ENCODE peak calls at places on chromosomes 1 and 21, in eight cellular contexts. One of them, this sample, is unnamed.
A peak's percentile ranks its signal among the peaks of the same experiment; 100 is the strongest.

GRCh38 chr1:51636191-51636590 is 19.3 kb downstream of the OSBPL9 start:
- DNase-seq in stimulated activated effector memory CD8-positive, alpha-beta T cell treated with anti-CD3 and anti-CD28 coated beads, Interleukin-12 subunit alpha, Interleukin-12 subunit beta, amount 100 ng/mL, for 72 hours: no peak
- DNase-seq in Caco-2: no peak
- DNase-seq in T-cell: no peak
- DNase-seq in cardiac fibroblast: no peak
- DNase-seq in Right ventricle myocardium inferior: no peak
- DNase-seq in IMR-90: no peak
- DNase-seq in aorta: no peak
- DNase-seq in this sample: no peak

GRCh38 chr21:34697826-34698225 is 29.0 kb downstream of the CLIC6 start:
- DNase-seq in Right ventricle myocardium inferior: no peak
- DNase-seq in cardiac fibroblast: no peak
- DNase-seq in aorta: no peak
- DNase-seq in stimulated activated effector memory CD8-positive, alpha-beta T cell treated with anti-CD3 and anti-CD28 coated beads, Interleukin-12 subunit alpha, Interleukin-12 subunit beta, amount 100 ng/mL, for 72 hours: no peak
- DNase-seq in Caco-2: no peak
- DNase-seq in T-cell: no peak
- DNase-seq in IMR-90: no peak
- DNase-seq in this sample: no peak

GRCh38 chr1:226643167-226643566 is 94.6 kb downstream of the STUM start:
- DNase-seq in IMR-90: peak; percentile 81
- DNase-seq in T-cell: peak; percentile 22
- DNase-seq in cardiac fibroblast: peak; percentile 46
- DNase-seq in Caco-2: no peak
- DNase-seq in aorta: peak; percentile 46
- DNase-seq in Right ventricle myocardium inferior: peak; percentile 62
- DNase-seq in stimulated activated effector memory CD8-positive, alpha-beta T cell treated with anti-CD3 and anti-CD28 coated beads, Interleukin-12 subunit alpha, Interleukin-12 subunit beta, amount 100 ng/mL, for 72 hours: peak; percentile 72
- DNase-seq in this sample: peak; percentile 66

GRCh38 chr1:156471496-156472490 is 28.8 kb downstream of the MEF2D start:
- DNase-seq in Right ventricle myocardium inferior: peak; percentile 90
- DNase-seq in Caco-2: peak; percentile 49
- DNase-seq in stimulated activated effector memory CD8-positive, alpha-beta T cell treated with anti-CD3 and anti-CD28 coated beads, Interleukin-12 subunit alpha, Interleukin-12 subunit beta, amount 100 ng/mL, for 72 hours: no peak
- DNase-seq in T-cell: no peak
- DNase-seq in IMR-90: no peak
- DNase-seq in aorta: peak; percentile 88
- DNase-seq in cardiac fibroblast: peak; percentile 63
- DNase-seq in this sample: no peak

GRCh38 chr21:42112857-42113256 is 41.7 kb downstream of the UMODL1 start:
- DNase-seq in IMR-90: peak; percentile 68
- DNase-seq in cardiac fibroblast: peak; percentile 69
- DNase-seq in Right ventricle myocardium inferior: no peak
- DNase-seq in aorta: no peak
- DNase-seq in T-cell: no peak
- DNase-seq in Caco-2: no peak
- DNase-seq in stimulated activated effector memory CD8-positive, alpha-beta T cell treated with anti-CD3 and anti-CD28 coated beads, Interleukin-12 subunit alpha, Interleukin-12 subunit beta, amount 100 ng/mL, for 72 hours: no peak
- DNase-seq in this sample: no peak

GRCh38 chr1:37989381-37989930 is 366 bp downstream of the SF3A3 start:
- DNase-seq in cardiac fibroblast: peak; percentile 22
- DNase-seq in T-cell: peak; percentile 28
- DNase-seq in aorta: peak; percentile 70
- DNase-seq in Caco-2: peak; percentile 26
- DNase-seq in stimulated activated effector memory CD8-positive, alpha-beta T cell treated with anti-CD3 and anti-CD28 coated beads, Interleukin-12 subunit alpha, Interleukin-12 subunit beta, amount 100 ng/mL, for 72 hours: no peak
- DNase-seq in Right ventricle myocardium inferior: no peak
- DNase-seq in IMR-90: peak; percentile 23
- DNase-seq in this sample: peak; percentile 61

GRCh38 chr1:219066631-219067349 is 106.9 kb upstream of the LYPLAL1 start:
- DNase-seq in aorta: no peak
- DNase-seq in IMR-90: peak; percentile 59
- DNase-seq in stimulated activated effector memory CD8-positive, alpha-beta T cell treated with anti-CD3 and anti-CD28 coated beads, Interleukin-12 subunit alpha, Interleukin-12 subunit beta, amount 100 ng/mL, for 72 hours: no peak
- DNase-seq in Caco-2: no peak
- DNase-seq in cardiac fibroblast: peak; percentile 78
- DNase-seq in Right ventricle myocardium inferior: no peak
- DNase-seq in T-cell: no peak
- DNase-seq in this sample: no peak

GRCh38 chr1:117600966-117601365 is 4.9 kb upstream of the TENT5C start:
- DNase-seq in aorta: peak; percentile 59
- DNase-seq in stimulated activated effector memory CD8-positive, alpha-beta T cell treated with anti-CD3 and anti-CD28 coated beads, Interleukin-12 subunit alpha, Interleukin-12 subunit beta, amount 100 ng/mL, for 72 hours: no peak
- DNase-seq in IMR-90: peak; percentile 46
- DNase-seq in Right ventricle myocardium inferior: no peak
- DNase-seq in Caco-2: no peak
- DNase-seq in T-cell: no peak
- DNase-seq in cardiac fibroblast: peak; percentile 90
- DNase-seq in this sample: no peak

GRCh38 chr1:171484760-171485374 is 463 bp upstream of the PRRC2C start:
- DNase-seq in IMR-90: no peak
- DNase-seq in T-cell: no peak
- DNase-seq in stimulated activated effector memory CD8-positive, alpha-beta T cell treated with anti-CD3 and anti-CD28 coated beads, Interleukin-12 subunit alpha, Interleukin-12 subunit beta, amount 100 ng/mL, for 72 hours: no peak
- DNase-seq in aorta: no peak
- DNase-seq in Right ventricle myocardium inferior: no peak
- DNase-seq in cardiac fibroblast: no peak
- DNase-seq in Caco-2: no peak
- DNase-seq in this sample: no peak

GRCh38 chr1:45499415-45499769 is 481 bp downstream of the CCDC163 start:
- DNase-seq in stimulated activated effector memory CD8-positive, alpha-beta T cell treated with anti-CD3 and anti-CD28 coated beads, Interleukin-12 subunit alpha, Interleukin-12 subunit beta, amount 100 ng/mL, for 72 hours: peak; percentile 61
- DNase-seq in aorta: no peak
- DNase-seq in T-cell: no peak
- DNase-seq in cardiac fibroblast: no peak
- DNase-seq in IMR-90: no peak
- DNase-seq in Caco-2: no peak
- DNase-seq in Right ventricle myocardium inferior: no peak
- DNase-seq in this sample: no peak

GRCh38 chr1:171699526-171699925 is 42.3 kb downstream of the VAMP4 start:
- DNase-seq in aorta: no peak
- DNase-seq in Right ventricle myocardium inferior: no peak
- DNase-seq in Caco-2: no peak
- DNase-seq in stimulated activated effector memory CD8-positive, alpha-beta T cell treated with anti-CD3 and anti-CD28 coated beads, Interleukin-12 subunit alpha, Interleukin-12 subunit beta, amount 100 ng/mL, for 72 hours: no peak
- DNase-seq in cardiac fibroblast: no peak
- DNase-seq in T-cell: no peak
- DNase-seq in IMR-90: peak; percentile 2
- DNase-seq in this sample: no peak

GRCh38 chr21:37737497-37737896 is 178.8 kb downstream of the KCNJ6 start:
- DNase-seq in T-cell: no peak
- DNase-seq in cardiac fibroblast: no peak
- DNase-seq in IMR-90: no peak
- DNase-seq in aorta: no peak
- DNase-seq in stimulated activated effector memory CD8-positive, alpha-beta T cell treated with anti-CD3 and anti-CD28 coated beads, Interleukin-12 subunit alpha, Interleukin-12 subunit beta, amount 100 ng/mL, for 72 hours: no peak
- DNase-seq in Right ventricle myocardium inferior: no peak
- DNase-seq in Caco-2: no peak
- DNase-seq in this sample: no peak

GRCh38 chr1:55718758-55719671 is 503.9 kb upstream of the USP24 start:
- DNase-seq in Caco-2: peak; percentile 25
- DNase-seq in T-cell: no peak
- DNase-seq in cardiac fibroblast: peak; percentile 99
- DNase-seq in stimulated activated effector memory CD8-positive, alpha-beta T cell treated with anti-CD3 and anti-CD28 coated beads, Interleukin-12 subunit alpha, Interleukin-12 subunit beta, amount 100 ng/mL, for 72 hours: no peak
- DNase-seq in IMR-90: peak; percentile 100
- DNase-seq in Right ventricle myocardium inferior: no peak
- DNase-seq in aorta: peak; percentile 75
- DNase-seq in this sample: no peak

GRCh38 chr1:100955322-100955721 is 59.4 kb downstream of the SLC30A7 start:
- DNase-seq in IMR-90: peak; percentile 92
- DNase-seq in Caco-2: no peak
- DNase-seq in Right ventricle myocardium inferior: no peak
- DNase-seq in aorta: no peak
- DNase-seq in T-cell: no peak
- DNase-seq in cardiac fibroblast: peak; percentile 71
- DNase-seq in stimulated activated effector memory CD8-positive, alpha-beta T cell treated with anti-CD3 and anti-CD28 coated beads, Interleukin-12 subunit alpha, Interleukin-12 subunit beta, amount 100 ng/mL, for 72 hours: no peak
- DNase-seq in this sample: no peak

GRCh38 chr1:152539901-152540300 is 25.6 kb downstream of the CRCT1 start:
- DNase-seq in aorta: no peak
- DNase-seq in T-cell: no peak
- DNase-seq in cardiac fibroblast: no peak
- DNase-seq in Caco-2: no peak
- DNase-seq in Right ventricle myocardium inferior: no peak
- DNase-seq in stimulated activated effector memory CD8-positive, alpha-beta T cell treated with anti-CD3 and anti-CD28 coated beads, Interleukin-12 subunit alpha, Interleukin-12 subunit beta, amount 100 ng/mL, for 72 hours: no peak
- DNase-seq in IMR-90: no peak
- DNase-seq in this sample: no peak

GRCh38 chr1:16145988-16146887 is 9.6 kb downstream of the EPHA2 start:
- DNase-seq in stimulated activated effector memory CD8-positive, alpha-beta T cell treated with anti-CD3 and anti-CD28 coated beads, Interleukin-12 subunit alpha, Interleukin-12 subunit beta, amount 100 ng/mL, for 72 hours: no peak
- DNase-seq in Caco-2: peak; percentile 91
- DNase-seq in aorta: peak; percentile 86
- DNase-seq in Right ventricle myocardium inferior: peak; percentile 86
- DNase-seq in IMR-90: peak; percentile 92
- DNase-seq in cardiac fibroblast: peak; percentile 92
- DNase-seq in T-cell: no peak
- DNase-seq in this sample: no peak

GRCh38 chr1:97013904-97014303 is 292.3 kb downstream of the PTBP2 start:
- DNase-seq in aorta: no peak
- DNase-seq in stimulated activated effector memory CD8-positive, alpha-beta T cell treated with anti-CD3 and anti-CD28 coated beads, Interleukin-12 subunit alpha, Interleukin-12 subunit beta, amount 100 ng/mL, for 72 hours: no peak
- DNase-seq in Caco-2: no peak
- DNase-seq in T-cell: no peak
- DNase-seq in IMR-90: peak; percentile 76
- DNase-seq in Right ventricle myocardium inferior: no peak
- DNase-seq in cardiac fibroblast: peak; percentile 80
- DNase-seq in this sample: no peak

GRCh38 chr1:94044290-94044790 is 76.6 kb downstream of the ABCA4 start:
- DNase-seq in IMR-90: no peak
- DNase-seq in aorta: peak; percentile 70
- DNase-seq in Right ventricle myocardium inferior: peak; percentile 78
- DNase-seq in Caco-2: no peak
- DNase-seq in stimulated activated effector memory CD8-positive, alpha-beta T cell treated with anti-CD3 and anti-CD28 coated beads, Interleukin-12 subunit alpha, Interleukin-12 subunit beta, amount 100 ng/mL, for 72 hours: no peak
- DNase-seq in T-cell: no peak
- DNase-seq in cardiac fibroblast: peak; percentile 42
- DNase-seq in this sample: no peak

GRCh38 chr1:31238986-31239613 is 587 bp downstream of the NKAIN1 start:
- DNase-seq in T-cell: no peak
- DNase-seq in Right ventricle myocardium inferior: no peak
- DNase-seq in stimulated activated effector memory CD8-positive, alpha-beta T cell treated with anti-CD3 and anti-CD28 coated beads, Interleukin-12 subunit alpha, Interleukin-12 subunit beta, amount 100 ng/mL, for 72 hours: peak; percentile 52
- DNase-seq in cardiac fibroblast: no peak
- DNase-seq in Caco-2: peak; percentile 27
- DNase-seq in aorta: no peak
- DNase-seq in IMR-90: no peak
- DNase-seq in this sample: no peak

GRCh38 chr1:103931891-103932290 is 182.2 kb downstream of the AMY1C start:
- DNase-seq in stimulated activated effector memory CD8-positive, alpha-beta T cell treated with anti-CD3 and anti-CD28 coated beads, Interleukin-12 subunit alpha, Interleukin-12 subunit beta, amount 100 ng/mL, for 72 hours: no peak
- DNase-seq in Caco-2: no peak
- DNase-seq in Right ventricle myocardium inferior: no peak
- DNase-seq in IMR-90: no peak
- DNase-seq in cardiac fibroblast: no peak
- DNase-seq in T-cell: no peak
- DNase-seq in aorta: no peak
- DNase-seq in this sample: no peak

GRCh38 chr1:198623920-198624647 is 14.8 kb upstream of the PTPRC start:
- DNase-seq in stimulated activated effector memory CD8-positive, alpha-beta T cell treated with anti-CD3 and anti-CD28 coated beads, Interleukin-12 subunit alpha, Interleukin-12 subunit beta, amount 100 ng/mL, for 72 hours: no peak
- DNase-seq in Right ventricle myocardium inferior: no peak
- DNase-seq in T-cell: no peak
- DNase-seq in Caco-2: no peak
- DNase-seq in aorta: no peak
- DNase-seq in IMR-90: peak; percentile 71
- DNase-seq in cardiac fibroblast: peak; percentile 60
- DNase-seq in this sample: no peak

GRCh38 chr1:14996133-14997050 is 157.2 kb upstream of the TMEM51 start:
- DNase-seq in aorta: peak; percentile 61
- DNase-seq in T-cell: no peak
- DNase-seq in Caco-2: no peak
- DNase-seq in Right ventricle myocardium inferior: peak; percentile 63
- DNase-seq in cardiac fibroblast: peak; percentile 42
- DNase-seq in IMR-90: peak; percentile 84
- DNase-seq in stimulated activated effector memory CD8-positive, alpha-beta T cell treated with anti-CD3 and anti-CD28 coated beads, Interleukin-12 subunit alpha, Interleukin-12 subunit beta, amount 100 ng/mL, for 72 hours: no peak
- DNase-seq in this sample: no peak

GRCh38 chr21:35333831-35334593 is 284.9 kb upstream of the RUNX1 start:
- DNase-seq in T-cell: no peak
- DNase-seq in Right ventricle myocardium inferior: peak; percentile 76
- DNase-seq in cardiac fibroblast: no peak
- DNase-seq in stimulated activated effector memory CD8-positive, alpha-beta T cell treated with anti-CD3 and anti-CD28 coated beads, Interleukin-12 subunit alpha, Interleukin-12 subunit beta, amount 100 ng/mL, for 72 hours: no peak
- DNase-seq in aorta: peak; percentile 69
- DNase-seq in IMR-90: no peak
- DNase-seq in Caco-2: no peak
- DNase-seq in this sample: no peak

GRCh38 chr1:109248444-109248796 is 919 bp upstream of the CELSR2 start:
- DNase-seq in IMR-90: no peak
- DNase-seq in Caco-2: no peak
- DNase-seq in cardiac fibroblast: no peak
- DNase-seq in Right ventricle myocardium inferior: peak; percentile 22
- DNase-seq in T-cell: no peak
- DNase-seq in aorta: no peak
- DNase-seq in stimulated activated effector memory CD8-positive, alpha-beta T cell treated with anti-CD3 and anti-CD28 coated beads, Interleukin-12 subunit alpha, Interleukin-12 subunit beta, amount 100 ng/mL, for 72 hours: no peak
- DNase-seq in this sample: no peak

GRCh38 chr1:9284061-9284460 is 8.6 kb upstream of the SPSB1 start:
- DNase-seq in T-cell: no peak
- DNase-seq in Caco-2: no peak
- DNase-seq in IMR-90: no peak
- DNase-seq in cardiac fibroblast: no peak
- DNase-seq in Right ventricle myocardium inferior: no peak
- DNase-seq in stimulated activated effector memory CD8-positive, alpha-beta T cell treated with anti-CD3 and anti-CD28 coated beads, Interleukin-12 subunit alpha, Interleukin-12 subunit beta, amount 100 ng/mL, for 72 hours: no peak
- DNase-seq in aorta: no peak
- DNase-seq in this sample: no peak

This sample was measured in activated CD4-positive, CD25-positive, alpha-beta regulatory T cell treated with anti-CD3 and anti-CD28 coated beads, Interleukin-2, amount 50 U/mL, for 72 hours.